ENCODE peak calls at places on chromosomes 13 and 19, in seven cellular contexts. M is A549, Y is K562, D is Panc1, Z is GM12878, A is SK-N-SH, C is HCT116. B is an unnamed sample.

GRCh38 chr13:51764184-51765141 is 39.5 kb downstream of the DHRS12 start:
- DNase-seq in M (peak; percentile 42), Y (no peak), D (no peak), Z (peak; percentile 65), A (no peak), C (no peak), B (no peak)

GRCh38 chr19:38061294-38061693 is 154.3 kb downstream of the SIPA1L3 start:
- DNase-seq in M (peak; percentile 45), Y (no peak), D (no peak), Z (no peak), A (no peak), C (no peak), B (no peak)

GRCh38 chr19:2567580-2567979 is 91.7 kb downstream of the GADD45B start:
- DNase-seq in M (no peak), Y (no peak), D (no peak), Z (no peak), A (no peak), C (no peak), B (no peak)

GRCh38 chr19:45160870-45161714 is at the start of gene NKPD1:
- DNase-seq in M (no peak), Y (no peak), D (no peak), Z (no peak), A (no peak), C (no peak), B (peak; percentile 62)

GRCh38 chr13:99382428-99383133 is 75.4 kb upstream of the GPR183 start:
- DNase-seq in M (no peak), Y (no peak), D (no peak), Z (no peak), A (no peak), C (no peak), B (no peak)

GRCh38 chr13:42174344-42175162 is 97.4 kb upstream of the AKAP11 start:
- DNase-seq in M (peak; percentile 1), Y (peak; percentile 8), D (no peak), Z (no peak), A (no peak), C (no peak), B (peak; percentile 19)

GRCh38 chr19:51493776-51494175 is 7.8 kb downstream of the SIGLEC12 start:
- DNase-seq in M (no peak), Y (no peak), D (no peak), Z (no peak), A (no peak), C (no peak), B (no peak)

GRCh38 chr13:111846396-111847174 is 220.4 kb upstream of the SOX1 start:
- DNase-seq in M (no peak), Y (no peak), D (no peak), Z (no peak), A (no peak), C (no peak), B (peak; percentile 61)

GRCh38 chr19:58328999-58329398 is 2.2 kb downstream of the ZSCAN22 start:
- DNase-seq in M (peak; percentile 44), Y (peak; percentile 25), D (no peak), Z (no peak), A (peak; percentile 61), C (no peak), B (peak; percentile 83)

GRCh38 chr13:39656325-39656677 is 839 bp downstream of the COG6 start:
- DNase-seq in M (no peak), Y (no peak), D (no peak), Z (no peak), A (no peak), C (no peak), B (peak; percentile 3)

GRCh38 chr19:2808129-2808941 is 11.3 kb upstream of the ZNF554 start:
- DNase-seq in M (no peak), Y (no peak), D (no peak), Z (no peak), A (peak; percentile 9), C (no peak), B (no peak)

DNA sequence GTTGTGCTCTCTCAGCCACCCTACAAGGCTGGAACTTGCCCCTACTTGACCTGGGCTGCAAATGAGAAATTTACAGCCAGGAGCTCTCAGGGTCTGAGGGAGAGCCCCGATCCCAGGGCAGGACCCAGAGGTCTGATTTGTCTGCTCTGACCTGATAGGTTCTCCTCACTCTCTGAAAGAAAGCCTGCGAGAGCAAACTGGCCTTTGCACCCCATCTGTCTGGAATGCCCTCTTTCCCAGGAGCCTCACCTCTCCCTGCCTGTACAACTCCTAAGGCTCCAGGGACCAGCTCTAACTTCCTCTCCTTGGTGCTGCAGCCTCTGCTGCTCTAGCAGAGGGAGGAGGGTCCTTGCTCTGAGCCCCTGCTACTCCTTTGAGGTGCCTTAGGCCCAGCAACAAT is 137.8 kb downstream of the UQCRFS1 start:
- DNase-seq in M (no peak), Y (no peak), D (no peak), Z (no peak), A (no peak), C (no peak), B (no peak)
- TF ChIP-seq CTCF in M (no peak), Y (no peak), D (no peak), Z (no peak), A (no peak), C (no peak), B (no peak)

GRCh38 chr13:46296920-46297319 is 85.2 kb downstream of the LRRC63 start:
- DNase-seq in M (peak; percentile 30), Y (peak; percentile 9), D (no peak), Z (no peak), A (no peak), C (peak; percentile 19), B (no peak)
- TF ChIP-seq REST in M (no peak), Y (no peak), D (no peak), Z (no peak), A (no peak), C (no peak), B (no peak)

GRCh38 chr13:110323986-110324749 is 17.1 kb downstream of the COL4A2 start:
- DNase-seq in M (no peak), Y (no peak), D (no peak), Z (no peak), A (no peak), C (no peak), B (no peak)

GRCh38 chr13:110322126-110322827 is 15.2 kb downstream of the COL4A2 start:
- DNase-seq in M (no peak), Y (no peak), D (no peak), Z (no peak), A (no peak), C (no peak), B (no peak)

GRCh38 chr13:110320645-110321044 is 13.6 kb downstream of the COL4A2 start:
- DNase-seq in M (no peak), Y (no peak), D (no peak), Z (no peak), A (no peak), C (no peak), B (no peak)

GRCh38 chr13:110322828-110323171 is 15.7 kb downstream of the COL4A2 start:
- DNase-seq in M (no peak), Y (no peak), D (no peak), Z (no peak), A (no peak), C (no peak), B (no peak)

GRCh38 chr13:110323172-110323851 is 16.2 kb downstream of the COL4A2 start:
- DNase-seq in M (peak; percentile 61), Y (no peak), D (no peak), Z (no peak), A (no peak), C (no peak), B (peak; percentile 67)
- H3K4me1 ChIP-seq in M (peaks cover 79% of the 10 kb centered on the region), Y (no peaks in the 10 kb centered on the region), D (no peaks in the 10 kb centered on the region), Z (no peaks in the 10 kb centered on the region), A (peaks cover 71% of the 10 kb centered on the region), C (peaks cover 22% of the 10 kb centered on the region), B (peaks cover 28% of the 10 kb centered on the region)

GRCh38 chr19:15253076-15253475 is 20.8 kb upstream of the EPHX3 start:
- DNase-seq in M (no peak), Y (no peak), D (no peak), Z (no peak), A (no peak), C (no peak), B (no peak)

GRCh38 chr19:15252398-15253018 is 20.3 kb upstream of the EPHX3 start:
- DNase-seq in M (peak; percentile 33), Y (no peak), D (no peak), Z (no peak), A (no peak), C (no peak), B (peak; percentile 46)

GRCh38 chr19:15251010-15251748 is 18.9 kb upstream of the EPHX3 start:
- DNase-seq in M (no peak), Y (no peak), D (no peak), Z (no peak), A (no peak), C (no peak), B (no peak)

GRCh38 chr19:15250635-15250993 is 18.4 kb upstream of the EPHX3 start:
- DNase-seq in M (no peak), Y (no peak), D (no peak), Z (no peak), A (no peak), C (no peak), B (no peak)

GRCh38 chr19:15251749-15252397 is 19.6 kb upstream of the EPHX3 start:
- DNase-seq in M (peak; percentile 55), Y (peak; percentile 68), D (no peak), Z (no peak), A (peak; percentile 77), C (no peak), B (peak; percentile 93)
- TF ChIP-seq CTCF in M (no peak), Y (peak; percentile 13), D (no peak), Z (no peak), A (peak; percentile 60), C (peak; percentile 49), B (peak; percentile 55)

B was measured in GM23338.